ENCODE peak calls at places on chromosomes 4 and X, in nine cellular contexts. F is neural progenitor cell, L is IMR-90, G is HepG2, R is mammary epithelial cell, V is kidney, Q is astrocyte, I is GM23248, C is fibroblast of lung. W is an unnamed sample. For H3K4me1, the result is how much of the 10 kb centered on the place peaks cover.

GRCh38 chr4:125085-125820 is 952 bp downstream of the ZNF718 start:
- DNase-seq in F (peak), L (peak), G (no peak), R (peak), V (peak), Q (peak), I (peak), C (peak), W (no peak)

GRCh38 chr4:162681212-162681611 is 485.5 kb downstream of the NAF1 start:
- DNase-seq in F (no peak), L (no peak), G (no peak), R (no peak), V (no peak), Q (no peak), I (no peak), C (no peak), W (no peak)

GRCh38 chrX:10177620-10178019 is 20.8 kb downstream of the CLCN4 start:
- DNase-seq in F (no peak), L (peak), G (no peak), R (no peak), V (no peak), Q (peak), I (peak), C (peak), W (no peak)

GRCh38 chr4:46648088-46648744 is 258.3 kb upstream of the GABRA2 start:
- DNase-seq in F (peak), L (peak), G (peak), R (peak), V (no peak), Q (no peak), I (peak), C (peak), W (peak)

GRCh38 chr4:41776466-41776865 is 27.9 kb upstream of the PHOX2B start:
- DNase-seq in F (no peak), L (no peak), G (no peak), R (no peak), V (no peak), Q (no peak), I (no peak), C (no peak), W (no peak)

GRCh38 chr4:25621027-25621930 is 34.4 kb upstream of the SLC34A2 start:
- DNase-seq in F (peak), L (no peak), G (no peak), R (no peak), V (no peak), Q (peak), I (no peak), C (peak), W (no peak)

GRCh38 chrX:23901805-23902204 is 5.9 kb downstream of the APOO start:
- DNase-seq in F (peak), L (peak), G (peak), R (peak), V (no peak), Q (peak), I (peak), C (peak), W (peak)

GRCh38 chrX:74321191-74321590 is 17.2 kb downstream of the ZCCHC13 start:
- DNase-seq in F (no peak), L (no peak), G (no peak), R (no peak), V (no peak), Q (no peak), I (no peak), C (no peak), W (no peak)

GRCh38 chr4:108155373-108155772 is 13.4 kb downstream of the LEF1 start:
- DNase-seq in F (peak), L (peak), G (no peak), R (peak), V (no peak), Q (peak), I (no peak), C (peak), W (no peak)

DNA sequence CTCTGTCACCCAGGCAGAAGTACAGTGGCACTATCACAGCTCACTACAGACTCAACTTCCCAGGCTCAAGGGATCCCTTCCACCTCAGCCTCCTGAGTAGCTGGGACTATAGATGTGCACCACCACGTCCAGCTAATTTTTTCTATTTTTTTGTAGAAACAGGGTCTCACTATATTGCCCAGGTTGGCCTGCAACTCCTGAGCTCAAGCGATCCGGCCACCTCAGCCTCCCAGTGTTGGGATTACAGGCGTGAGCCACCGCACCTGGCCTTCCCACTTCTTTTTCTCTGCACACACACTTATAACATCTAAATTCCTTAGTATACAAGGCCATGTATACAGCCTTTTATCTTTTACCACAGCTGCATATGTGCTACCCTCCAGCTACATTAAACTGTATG is 6.6 kb downstream of the SLC7A3 start:
- DNase-seq in F (no peak), L (no peak), G (no peak), R (no peak), V (no peak), Q (no peak), I (no peak), C (no peak), W (no peak)
- H3K27ac ChIP-seq in F (no peak), L (no peak), G (no peak), R (no peak), V (no peak), Q (no peak), I (no peak), C (no peak), W (no peak)

DNA sequence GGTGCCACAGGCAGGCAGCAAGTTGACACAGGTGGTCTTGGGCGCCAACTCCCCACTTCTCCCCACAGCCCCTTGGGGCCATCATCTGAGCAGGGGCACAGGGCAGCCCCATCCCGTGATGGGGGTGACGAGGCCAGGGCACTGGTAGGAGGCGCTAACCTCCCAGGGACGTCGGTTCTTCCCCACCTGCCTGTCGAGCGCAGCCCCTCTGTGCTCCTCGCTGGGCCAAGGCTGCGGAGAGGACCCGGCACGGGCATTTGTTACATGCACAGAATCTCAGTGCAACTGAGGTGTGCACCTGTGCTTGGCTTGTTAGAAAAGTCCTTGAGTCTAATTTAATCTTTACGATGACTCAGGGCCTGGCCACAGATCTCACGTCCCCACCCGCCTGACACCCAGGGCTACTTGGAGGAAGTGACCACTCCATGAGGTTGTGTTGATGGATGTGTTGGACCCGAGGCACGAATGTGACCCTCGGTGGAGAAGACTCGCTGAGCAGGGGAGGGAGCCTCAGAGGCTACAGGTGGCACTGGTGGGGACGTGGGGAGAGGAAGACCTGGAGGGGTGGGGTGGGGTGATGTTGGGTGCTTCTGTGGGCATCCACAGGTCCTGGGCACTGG is 3.1 kb upstream of the SH3TC1 start:
- DNase-seq in F (no peak), L (no peak), G (no peak), R (no peak), V (no peak), Q (no peak), I (no peak), C (no peak), W (no peak)
- H3K4me1 ChIP-seq in F (under half), L (under half), G (half or more), R (under half), V (under half), Q (under half), I (under half), C (under half), W (under half)

GRCh38 chrX:22184096-22184495 is 88.6 kb upstream of the CBLL2 start:
- DNase-seq in F (no peak), L (no peak), G (no peak), R (no peak), V (no peak), Q (no peak), I (no peak), C (no peak), W (no peak)
- H3K9ac ChIP-seq in F (no peak), L (no peak), G (no peak), R (no peak), V (no peak), Q (no peak), I (no peak), C (no peak), W (no peak)

GRCh38 chr4:2442175-2442993 is 23.6 kb downstream of the CFAP99 start:
- DNase-seq in F (no peak), L (no peak), G (no peak), R (no peak), V (peak), Q (no peak), I (no peak), C (no peak), W (no peak)
- H3K27ac ChIP-seq in F (no peak), L (no peak), G (no peak), R (no peak), V (no peak), Q (no peak), I (no peak), C (no peak), W (no peak)

DNA sequence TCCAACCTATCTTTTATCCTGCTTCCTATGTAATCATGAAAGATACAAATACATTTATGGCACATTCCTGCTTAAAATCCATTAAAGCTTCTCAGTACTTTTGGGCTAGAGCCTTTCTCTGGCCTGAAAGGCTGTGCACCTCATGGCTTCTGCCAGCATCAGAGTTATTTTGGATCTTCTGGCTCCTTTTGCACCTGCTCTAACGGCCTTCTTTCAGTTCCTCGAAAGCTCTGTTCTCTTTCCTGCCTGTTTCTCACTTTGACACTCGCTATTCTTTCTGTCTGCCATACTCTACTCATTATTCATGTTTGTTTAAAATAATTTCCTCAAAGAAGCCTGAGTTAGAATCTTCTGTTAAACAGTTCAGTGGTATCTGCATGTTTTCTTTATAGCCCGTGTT is 86.0 kb downstream of the LRP2BP start:
- DNase-seq in F (no peak), L (no peak), G (no peak), R (no peak), V (no peak), Q (no peak), I (no peak), C (no peak), W (peak)
- H3K4me1 ChIP-seq in F (under half), L (under half), G (under half), R (under half), V (under half), Q (under half), I (under half), C (under half), W (under half)

GRCh38 chrX:13471269-13471668 is 98.1 kb upstream of the EGFL6 start:
- DNase-seq in F (peak), L (no peak), G (no peak), R (no peak), V (no peak), Q (no peak), I (no peak), C (no peak), W (no peak)

GRCh38 chrX:13468096-13468495 is 101.3 kb upstream of the EGFL6 start:
- DNase-seq in F (no peak), L (no peak), G (no peak), R (no peak), V (no peak), Q (no peak), I (no peak), C (peak), W (no peak)

GRCh38 chrX:13470680-13470967 is 98.8 kb upstream of the EGFL6 start:
- DNase-seq in F (peak), L (no peak), G (no peak), R (no peak), V (no peak), Q (no peak), I (no peak), C (no peak), W (no peak)

GRCh38 chrX:13467243-13467642 is 102.2 kb upstream of the EGFL6 start:
- DNase-seq in F (no peak), L (no peak), G (no peak), R (no peak), V (no peak), Q (no peak), I (no peak), C (no peak), W (no peak)

DNA sequence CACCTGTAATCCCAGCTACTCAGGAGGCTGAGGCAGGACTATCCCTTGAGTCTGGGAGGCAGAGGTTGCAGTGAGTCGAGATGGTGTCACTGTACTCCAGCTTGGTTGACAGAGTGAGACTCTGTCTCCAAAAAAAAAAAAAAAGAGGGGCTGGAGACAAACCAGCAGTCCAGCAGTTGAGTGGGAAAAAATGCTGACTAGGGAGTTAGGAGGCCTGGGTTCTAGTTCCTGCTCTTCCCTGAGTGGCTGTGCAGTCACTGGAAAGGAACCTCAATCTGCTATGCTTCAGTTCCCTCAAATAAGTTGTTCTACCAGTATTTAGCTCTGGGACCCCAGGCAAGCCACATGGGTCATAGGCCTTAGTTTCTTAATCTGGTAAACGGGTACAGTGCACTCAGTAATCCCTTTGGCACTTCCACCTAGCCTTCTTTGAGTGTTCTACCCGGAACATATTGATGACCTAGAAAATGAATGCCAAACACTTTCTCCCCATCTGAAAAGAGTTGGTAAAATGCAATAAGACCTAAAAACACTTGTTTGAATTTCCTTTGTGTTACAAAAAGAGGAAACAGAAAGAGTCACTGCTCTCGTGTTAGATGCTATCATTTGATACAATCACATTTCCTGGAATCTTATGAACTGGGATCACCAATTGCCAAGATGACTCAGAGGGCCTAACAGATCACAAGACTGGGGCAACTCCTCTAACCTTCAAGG is 99.3 kb upstream of the EGFL6 start:
- DNase-seq in F (no peak), L (peak), G (no peak), R (peak), V (no peak), Q (peak), I (peak), C (peak), W (no peak)
- H3K9ac ChIP-seq in F (no peak), L (no peak), G (no peak), R (no peak), V (no peak), Q (no peak), I (no peak), C (no peak), W (no peak)

GRCh38 chr4:151175204-151175603 is 75.8 kb downstream of the RPS3A start:
- DNase-seq in F (no peak), L (no peak), G (no peak), R (no peak), V (no peak), Q (no peak), I (no peak), C (no peak), W (no peak)
- H3K27ac ChIP-seq in F (no peak), L (no peak), G (no peak), R (no peak), V (no peak), Q (no peak), I (no peak), C (no peak), W (no peak)

GRCh38 chrX:88746925-88747324 is at the start of gene CPXCR1:
- DNase-seq in F (no peak), L (no peak), G (no peak), R (no peak), V (no peak), Q (no peak), I (no peak), C (no peak), W (no peak)
- H3K4me1 ChIP-seq in F (under half), L (under half), G (under half), R (under half), V (under half), Q (under half), I (under half), C (under half), W (under half)

GRCh38 chr4:185813133-185813532 is 1.1 kb upstream of the SORBS2 start:
- DNase-seq in F (no peak), L (no peak), G (peak), R (no peak), V (no peak), Q (no peak), I (no peak), C (no peak), W (no peak)

GRCh38 chr4:185811509-185812364 is at the start of gene SORBS2:
- DNase-seq in F (peak), L (peak), G (peak), R (peak), V (peak), Q (peak), I (peak), C (peak), W (peak)

GRCh38 chr4:185809517-185810071 is 2.4 kb downstream of the SORBS2 start:
- DNase-seq in F (no peak), L (no peak), G (no peak), R (no peak), V (no peak), Q (no peak), I (no peak), C (no peak), W (no peak)

GRCh38 chr4:185805979-185806378 is 6.0 kb downstream of the SORBS2 start:
- DNase-seq in F (peak), L (no peak), G (no peak), R (no peak), V (no peak), Q (no peak), I (no peak), C (no peak), W (no peak)

DNA sequence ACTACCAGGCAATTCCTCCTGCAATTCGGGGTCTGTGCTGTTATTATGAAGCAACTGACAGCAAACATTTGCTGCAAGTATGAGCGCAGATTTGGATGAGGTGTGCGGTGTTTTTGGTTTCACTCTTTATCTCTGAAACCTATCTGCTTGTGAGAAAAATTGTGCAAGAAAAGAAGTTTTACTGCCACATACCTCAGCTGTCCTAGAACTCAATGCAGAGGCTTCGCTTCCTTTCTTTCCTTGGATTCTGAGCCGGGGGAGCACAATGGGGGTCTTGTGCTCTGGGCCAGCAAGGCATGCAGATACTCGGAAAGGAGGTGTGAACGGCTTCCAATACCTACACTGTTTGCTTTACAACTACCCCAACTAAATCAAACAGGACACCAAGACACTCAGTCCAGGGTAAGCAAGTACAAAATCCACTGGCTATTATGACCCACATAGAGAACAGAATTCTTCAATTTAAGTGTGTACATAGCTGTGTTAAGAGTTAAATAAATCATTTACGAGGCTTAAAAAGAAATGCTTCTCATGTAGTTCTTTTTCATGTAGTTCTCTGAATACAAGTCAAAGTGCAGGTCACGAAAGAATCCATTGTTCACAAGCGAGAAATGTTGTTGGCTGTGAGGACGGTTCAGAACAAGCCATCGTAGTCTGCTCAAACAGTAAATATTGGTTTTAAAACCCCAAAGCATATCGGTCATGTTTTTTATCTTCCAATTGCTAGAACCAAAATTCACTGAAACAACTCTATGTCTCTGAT is 1.1 kb downstream of the SORBS2 start:
- DNase-seq in F (peak), L (no peak), G (peak), R (peak), V (no peak), Q (no peak), I (no peak), C (no peak), W (no peak)
- H3K9ac ChIP-seq in F (no peak), L (no peak), G (peak), R (peak), V (peak), Q (peak), I (no peak), C (no peak), W (no peak)

W was measured in Karpas-422.